ENCODE peak calls at places on chromosome 18, in eight cellular contexts. H is pancreas, M is RWPE2, G is stomach, B is iPS DF 6.9, L is keratinocyte, N is body of pancreas, E is H9. U is an unnamed sample.
A peak's percentile ranks its signal among the peaks of the same experiment; 100 is the strongest.

GRCh38 chr18:11137400-11137799 is 12.0 kb downstream of the PIEZO2 start:
- DNase-seq in E (no peak), G (no peak), M (no peak), N (peak; percentile 52), H (no peak), L (no peak), B (no peak), U (no peak)

GRCh38 chr18:58967643-58968291 is 103.1 kb downstream of the ZNF532 start:
- DNase-seq in B (no peak), G (no peak), H (no peak), N (no peak), M (no peak), E (no peak), L (no peak), U (no peak)

GRCh38 chr18:2982452-2983172 is 30.3 kb downstream of the LPIN2 start:
- DNase-seq in M (no peak), N (no peak), H (no peak), G (no peak), B (no peak), L (no peak), E (no peak), U (no peak)

GRCh38 chr18:13243363-13243762 is 24.8 kb downstream of the LDLRAD4 start:
- DNase-seq in H (no peak), E (peak; percentile 8), L (no peak), N (no peak), G (no peak), M (no peak), B (no peak), U (no peak)

GRCh38 chr18:25351773-25352628 is at the start of gene ZNF521:
- DNase-seq in M (no peak), E (peak; percentile 87), B (no peak), L (no peak), G (peak; percentile 70), H (peak; percentile 62), N (peak; percentile 65), U (no peak)

GRCh38 chr18:1528447-1528846 is 623.8 kb downstream of the ADCYAP1 start:
- DNase-seq in L (no peak), G (no peak), B (no peak), H (no peak), M (no peak), N (no peak), E (no peak), U (no peak)

GRCh38 chr18:68034293-68034692 is 517.8 kb upstream of the DSEL start:
- DNase-seq in M (no peak), B (no peak), L (no peak), N (no peak), G (no peak), H (no peak), E (no peak), U (no peak)

GRCh38 chr18:12327510-12328178 is 19.6 kb downstream of the TUBB6 start:
- DNase-seq in N (peak; percentile 86), L (no peak), E (peak; percentile 93), M (peak; percentile 84), B (peak; percentile 82), G (peak; percentile 78), H (peak; percentile 75), U (no peak)

GRCh38 chr18:26894006-26894405 is 28.5 kb upstream of the AQP4 start:
- DNase-seq in E (no peak), H (no peak), M (no peak), G (no peak), N (no peak), L (no peak), B (no peak), U (no peak)

GRCh38 chr18:22485808-22486244 is 68.1 kb upstream of the CTAGE1 start:
- DNase-seq in H (no peak), M (no peak), B (no peak), E (no peak), L (no peak), N (no peak), G (no peak), U (no peak)

GRCh38 chr18:41370740-41371623 is 584.1 kb upstream of the PIK3C3 start:
- DNase-seq in N (no peak), L (no peak), E (no peak), M (no peak), G (no peak), H (no peak), B (no peak), U (no peak)

GRCh38 chr18:64100136-64100922 is 48.6 kb downstream of the LINC00305 start:
- DNase-seq in H (no peak), G (no peak), N (no peak), E (no peak), L (no peak), M (no peak), B (no peak), U (no peak)

GRCh38 chr18:53944721-53945120 is 279.7 kb downstream of the MBD2 start:
- DNase-seq in H (no peak), G (no peak), E (no peak), N (no peak), B (peak; percentile 35), L (no peak), M (no peak), U (no peak)

GRCh38 chr18:13485182-13485581 is 241.2 kb downstream of the FAM210A start:
- DNase-seq in B (no peak), M (no peak), E (no peak), G (no peak), L (no peak), H (no peak), N (no peak), U (no peak)

GRCh38 chr18:80241919-80242777 is 5.2 kb downstream of the PARD6G start:
- DNase-seq in G (no peak), E (no peak), B (no peak), H (no peak), M (no peak), L (no peak), N (no peak), U (no peak)

GRCh38 chr18:26741041-26741440 is 124.5 kb downstream of the AQP4 start:
- DNase-seq in M (no peak), L (no peak), E (no peak), N (no peak), G (no peak), H (no peak), B (no peak), U (no peak)

GRCh38 chr18:67766930-67767329 is 250.4 kb upstream of the DSEL start:
- DNase-seq in M (no peak), L (peak; percentile 32), N (no peak), H (no peak), E (no peak), B (no peak), G (no peak), U (peak; percentile 85)

GRCh38 chr18:8242306-8242705 is 366.9 kb upstream of the RAB12 start:
- DNase-seq in N (no peak), B (no peak), E (no peak), G (no peak), L (no peak), H (no peak), M (no peak), U (no peak)

GRCh38 chr18:26051845-26052244 is 38.6 kb downstream of the SS18 start:
- DNase-seq in E (no peak), N (no peak), M (no peak), G (no peak), H (no peak), L (no peak), B (no peak), U (no peak)

GRCh38 chr18:48930926-48931325 is 19.8 kb downstream of the SMAD7 start:
- DNase-seq in M (no peak), E (no peak), N (no peak), H (no peak), L (no peak), B (no peak), G (no peak), U (no peak)

DNA sequence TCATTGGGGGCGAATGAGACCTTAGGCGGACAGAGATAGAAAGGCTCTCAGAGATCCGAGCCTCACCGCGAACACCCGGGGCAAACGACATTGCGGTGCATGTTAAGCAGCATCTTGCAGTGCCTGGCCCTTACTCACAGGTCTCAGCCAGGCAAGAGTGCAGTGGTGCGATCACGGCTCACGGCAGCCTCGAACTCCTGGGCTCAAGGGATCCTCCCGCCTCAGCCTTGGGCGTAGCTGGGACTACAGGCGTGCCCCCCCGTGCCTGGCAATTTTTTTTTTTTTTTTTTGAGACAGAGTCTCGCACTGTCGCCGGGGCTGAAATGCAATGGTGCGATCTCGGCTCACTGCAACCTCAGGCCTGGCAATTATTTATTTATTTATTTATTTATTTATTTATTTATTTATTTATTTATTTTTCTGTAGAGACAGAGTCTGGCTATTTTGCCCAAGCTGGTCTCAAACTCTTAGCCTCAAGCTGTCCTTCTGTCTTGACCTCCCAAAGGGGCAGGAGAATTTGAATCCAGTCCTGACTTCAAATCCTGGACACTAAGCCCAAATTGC is 1.3 kb downstream of the LAMA3 start:
- DNase-seq in L (no peak), B (no peak), E (peak; percentile 39), H (no peak), M (no peak), N (no peak), G (no peak), U (no peak)
- H3K27ac ChIP-seq in L (no peak overlapping the region), B (no peak overlapping the region), E (no peak overlapping the region), H (no peak overlapping the region), M (no peak overlapping the region), N (no peak overlapping the region), G (no peak overlapping the region), U (no peak overlapping the region)

GRCh38 chr18:21242141-21243040 is at the start of gene GREB1L:
- DNase-seq in B (no peak), N (peak; percentile 29), G (peak; percentile 63), M (peak; percentile 62), L (no peak), H (peak; percentile 35), E (peak; percentile 74), U (no peak)

GRCh38 chr18:21241224-21242131 is 554 bp upstream of the GREB1L start:
- DNase-seq in H (no peak), G (no peak), E (peak; percentile 55), N (peak; percentile 12), L (no peak), M (no peak), B (no peak), U (no peak)

DNA sequence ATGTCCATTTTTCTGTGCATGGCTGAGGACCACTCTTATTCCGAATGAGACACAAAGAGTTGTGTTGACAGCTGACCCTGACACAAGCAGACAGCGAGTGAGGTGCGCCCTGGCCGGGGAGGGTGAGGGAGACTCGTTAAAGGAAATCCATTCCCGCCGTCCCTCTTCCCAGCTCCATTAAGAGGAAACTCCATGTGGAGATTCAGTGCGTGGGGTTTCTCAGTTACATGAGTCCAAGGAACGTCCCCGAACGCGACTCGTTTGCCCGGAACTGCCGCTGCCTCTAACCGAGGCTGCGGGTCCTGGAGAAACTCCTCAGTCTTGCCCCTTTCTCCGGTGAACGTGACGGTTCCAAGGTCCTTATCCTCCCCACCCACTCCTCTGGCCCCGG is 1.0 kb downstream of the GREB1L start:
- DNase-seq in B (no peak), N (no peak), E (peak; percentile 28), H (no peak), G (no peak), L (no peak), M (no peak), U (no peak)
- H3K27ac ChIP-seq in B (no peak overlapping the region), N (no peak overlapping the region), E (no peak overlapping the region), H (no peak overlapping the region), G (no peak overlapping the region), L (no peak overlapping the region), M (no peak overlapping the region), U (no peak overlapping the region)

GRCh38 chr18:69240275-69240674 is 160.4 kb upstream of the DOK6 start:
- DNase-seq in M (no peak), H (no peak), L (no peak), N (no peak), E (no peak), B (no peak), G (no peak), U (no peak)
- H3K27ac ChIP-seq in M (no peak overlapping the region), H (no peak overlapping the region), L (no peak overlapping the region), N (no peak overlapping the region), E (no peak overlapping the region), B (no peak overlapping the region), G (no peak overlapping the region), U (no peak overlapping the region)

GRCh38 chr18:35564795-35565453 is 16.6 kb upstream of the GALNT1 start:
- DNase-seq in B (no peak), E (no peak), L (no peak), G (no peak), N (no peak), M (no peak), H (no peak), U (no peak)
- H3K27ac ChIP-seq in B (no peak overlapping the region), E (no peak overlapping the region), L (no peak overlapping the region), G (no peak overlapping the region), N (no peak overlapping the region), M (no peak overlapping the region), H (no peak overlapping the region), U (no peak overlapping the region)

U was measured in epithelial cell of prostate.